ENCODE peak calls at places on chromosome 9, in ten cellular contexts. X is A673, U is mammary epithelial cell, M is transverse colon, G is heart right ventricle, O is uterus, P is upper lobe of left lung, Q is breast epithelium, H is IMR-90, W is psoas muscle. Y is an unnamed sample.

GRCh38 chr9:13213998-13214397 is 65.5 kb downstream of the MPDZ start:
- DNase-seq in X (no peak), U (no peak), M (no peak), G (no peak), O (no peak), P (no peak), Q (no peak), H (no peak), W (no peak), Y (no peak)

GRCh38 chr9:119318371-119318770 is 50.9 kb downstream of the BRINP1 start:
- DNase-seq in X (no peak), U (peak; percentile 80), M (no peak), G (no peak), O (no peak), P (no peak), Q (peak; percentile 74), H (no peak), W (no peak), Y (no peak)

GRCh38 chr9:113520109-113520642 is 56.6 kb downstream of the RGS3 start:
- DNase-seq in X (no peak), U (peak; percentile 70), M (peak; percentile 64), G (no peak), O (no peak), P (no peak), Q (no peak), H (peak; percentile 20), W (no peak), Y (peak; percentile 72)

GRCh38 chr9:14923701-14924100 is 13.5 kb upstream of the FREM1 start:
- DNase-seq in X (no peak), U (no peak), M (no peak), G (no peak), O (no peak), P (no peak), Q (no peak), H (no peak), W (no peak), Y (no peak)

GRCh38 chr9:135928074-135928730 is 20.9 kb upstream of the CAMSAP1 start:
- DNase-seq in X (no peak), U (no peak), M (no peak), G (no peak), O (no peak), P (peak; percentile 62), Q (no peak), H (no peak), W (peak; percentile 43), Y (no peak)

GRCh38 chr9:30967484-30967883 is 1417.0 kb upstream of the ACO1 start:
- DNase-seq in X (peak; percentile 23), U (peak; percentile 6), M (no peak), G (no peak), O (no peak), P (no peak), Q (no peak), H (no peak), W (no peak), Y (no peak)

GRCh38 chr9:78954286-78954685 is 617.5 kb upstream of the TLE4 start:
- DNase-seq in X (no peak), U (no peak), M (no peak), G (no peak), O (no peak), P (no peak), Q (no peak), H (peak; percentile 5), W (no peak), Y (no peak)

GRCh38 chr9:71001780-71002386 is 119.5 kb downstream of the TRPM3 start:
- DNase-seq in X (no peak), U (peak; percentile 51), M (peak; percentile 28), G (no peak), O (no peak), P (no peak), Q (peak; percentile 21), H (peak; percentile 25), W (no peak), Y (no peak)

GRCh38 chr9:127162046-127162445 is 39.6 kb upstream of the ANGPTL2 start:
- DNase-seq in X (no peak), U (peak; percentile 17), M (no peak), G (no peak), O (peak; percentile 5), P (no peak), Q (no peak), H (peak; percentile 54), W (no peak), Y (no peak)

GRCh38 chr9:127162567-127163365 is 40.3 kb upstream of the ANGPTL2 start:
- DNase-seq in X (no peak), U (no peak), M (no peak), G (no peak), O (peak; percentile 12), P (no peak), Q (no peak), H (no peak), W (no peak), Y (no peak)

GRCh38 chr9:127159949-127160610 is 37.6 kb upstream of the ANGPTL2 start:
- DNase-seq in X (no peak), U (no peak), M (no peak), G (no peak), O (peak; percentile 20), P (no peak), Q (peak; percentile 10), H (no peak), W (no peak), Y (no peak)

GRCh38 chr9:127158995-127159801 is 36.8 kb upstream of the ANGPTL2 start:
- DNase-seq in X (peak; percentile 58), U (peak; percentile 51), M (peak; percentile 36), G (no peak), O (peak; percentile 74), P (no peak), Q (peak; percentile 43), H (peak; percentile 92), W (peak; percentile 90), Y (peak; percentile 28)

DNA sequence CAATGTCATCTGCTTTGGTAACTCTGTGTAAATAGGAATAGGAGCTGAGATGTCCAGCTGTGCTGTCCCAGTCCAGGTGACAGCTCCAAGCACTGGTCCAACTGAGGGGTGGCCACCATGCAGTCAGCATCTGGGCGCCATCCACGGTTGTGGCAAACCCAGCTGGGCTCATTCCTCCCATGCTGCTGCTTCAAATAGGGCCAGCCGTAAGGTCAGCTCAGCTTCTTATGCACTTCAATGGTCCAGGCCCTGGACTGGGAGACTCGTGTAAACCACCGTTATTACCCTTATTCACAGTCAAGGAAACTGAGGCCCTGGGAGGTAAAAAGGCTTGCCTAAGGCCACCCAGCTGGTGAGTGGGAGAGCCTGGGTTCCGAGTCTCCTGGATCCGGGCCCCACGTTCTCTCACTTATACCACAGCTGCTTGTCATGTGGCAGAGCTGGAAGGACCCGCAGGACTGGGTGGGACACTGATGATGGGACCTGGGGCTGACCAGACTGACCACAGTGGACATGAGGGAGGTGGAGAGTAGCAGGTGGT is 38.7 kb upstream of the ANGPTL2 start:
- DNase-seq in X (no peak), U (no peak), M (no peak), G (no peak), O (peak; percentile 13), P (no peak), Q (no peak), H (no peak), W (no peak), Y (no peak)
- H3K4me1 ChIP-seq in X (peaks cover 38% of the 10 kb centered on the region), U (peaks cover 4% of the 10 kb centered on the region), M (no peaks in the 10 kb centered on the region), G (no peaks in the 10 kb centered on the region), O (no peaks in the 10 kb centered on the region), P (peaks cover 13% of the 10 kb centered on the region), Q (no peaks in the 10 kb centered on the region), H (peaks cover 21% of the 10 kb centered on the region), W (peaks cover 18% of the 10 kb centered on the region), Y (no peaks in the 10 kb centered on the region)

DNA sequence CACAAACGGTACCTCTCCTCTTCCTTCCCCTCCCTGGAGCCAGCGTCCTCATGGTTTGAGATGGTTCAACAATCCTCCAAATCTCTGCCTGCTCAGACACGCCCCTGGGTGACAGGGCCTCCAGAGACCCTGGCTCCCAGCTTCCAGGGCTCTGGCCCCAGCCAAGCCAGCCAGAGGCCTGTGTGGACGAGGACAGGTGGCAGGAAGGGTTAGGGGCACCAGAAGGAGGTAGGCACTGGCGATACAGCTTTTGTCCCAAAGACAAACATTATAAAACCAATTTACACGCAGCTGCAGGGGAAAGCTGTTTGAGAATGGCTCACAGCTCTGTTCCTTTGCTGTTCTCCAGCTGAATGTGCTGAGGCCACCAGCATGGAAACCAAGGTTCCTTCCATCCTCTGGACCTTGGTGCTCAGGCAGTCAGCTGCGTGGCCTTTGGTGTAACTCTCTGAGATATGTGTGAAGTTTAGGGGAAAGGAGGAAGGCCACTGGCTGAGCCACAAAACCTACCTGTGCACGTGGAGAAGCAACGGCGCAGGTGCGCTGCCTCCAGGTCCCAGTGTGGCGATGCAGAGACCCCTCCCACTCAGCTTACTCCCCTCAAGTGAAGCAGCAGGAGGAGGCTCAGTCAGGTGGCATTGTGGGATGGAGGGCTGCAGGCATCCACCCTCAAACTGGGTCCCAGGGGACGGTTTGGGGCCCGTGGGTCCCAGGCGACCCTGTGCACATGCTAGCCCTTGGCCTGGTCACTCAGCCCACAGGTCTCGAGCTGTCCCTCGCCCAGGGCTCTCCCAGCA is 4.3 kb upstream of the QRFP start:
- DNase-seq in X (no peak), U (no peak), M (no peak), G (no peak), O (no peak), P (peak; percentile 59), Q (no peak), H (no peak), W (no peak), Y (no peak)
- TF ChIP-seq CTCF in X (no peak), U (no peak), M (no peak), G (no peak), O (no peak), P (no peak), Q (no peak), H (no peak), W (no peak), Y (no peak)

GRCh38 chr9:130179508-130179907 is 7.3 kb downstream of the NCS1 start:
- DNase-seq in X (no peak), U (no peak), M (no peak), G (no peak), O (no peak), P (no peak), Q (no peak), H (no peak), W (no peak), Y (no peak)

GRCh38 chr9:130183133-130183762 is 11.0 kb downstream of the NCS1 start:
- DNase-seq in X (peak; percentile 53), U (peak; percentile 35), M (no peak), G (no peak), O (no peak), P (no peak), Q (peak; percentile 55), H (peak; percentile 71), W (no peak), Y (no peak)

GRCh38 chr9:130182090-130182909 is 10.1 kb downstream of the NCS1 start:
- DNase-seq in X (no peak), U (no peak), M (no peak), G (no peak), O (no peak), P (peak; percentile 41), Q (no peak), H (no peak), W (no peak), Y (no peak)

GRCh38 chr9:130180516-130180915 is 8.3 kb downstream of the NCS1 start:
- DNase-seq in X (no peak), U (no peak), M (no peak), G (no peak), O (no peak), P (no peak), Q (no peak), H (no peak), W (no peak), Y (no peak)

GRCh38 chr9:130181645-130182044 is 9.4 kb downstream of the NCS1 start:
- DNase-seq in X (no peak), U (no peak), M (peak; percentile 87), G (no peak), O (no peak), P (no peak), Q (no peak), H (no peak), W (no peak), Y (peak; percentile 90)
- H3K4me1 ChIP-seq in X (peaks cover 24% of the 10 kb centered on the region), U (peaks cover 15% of the 10 kb centered on the region), M (no peaks in the 10 kb centered on the region), G (peaks cover 2% of the 10 kb centered on the region), O (peaks cover 6% of the 10 kb centered on the region), P (peaks cover 5% of the 10 kb centered on the region), Q (no peaks in the 10 kb centered on the region), H (peaks cover 29% of the 10 kb centered on the region), W (no peaks in the 10 kb centered on the region), Y (peaks cover 11% of the 10 kb centered on the region)

DNA sequence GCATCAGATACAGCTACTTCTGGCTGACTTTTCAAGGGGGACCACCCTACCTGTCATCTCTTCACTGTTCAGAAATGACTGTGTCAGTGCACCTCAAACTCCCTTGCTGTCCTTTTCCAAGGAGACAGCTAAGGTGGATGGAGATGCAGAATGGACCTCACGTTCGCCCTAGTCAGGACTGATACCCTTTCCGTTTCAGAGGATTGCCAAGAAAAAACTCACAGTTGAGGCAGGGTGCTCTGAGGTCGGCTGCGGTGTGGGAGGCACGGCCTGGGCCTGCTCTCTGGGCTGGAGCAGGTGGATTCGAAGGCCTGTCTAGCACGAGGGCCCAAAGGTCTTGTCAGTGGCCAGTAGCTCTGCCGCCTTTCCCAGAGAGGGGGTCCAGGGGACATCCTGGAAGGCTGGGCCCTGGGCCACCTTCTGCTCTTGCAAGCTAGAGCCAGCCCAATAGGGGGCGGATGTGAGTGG is 2.2 kb upstream of the MSMP start:
- DNase-seq in X (no peak), U (no peak), M (peak; percentile 83), G (peak; percentile 63), O (no peak), P (peak; percentile 64), Q (no peak), H (no peak), W (peak; percentile 81), Y (peak; percentile 86)
- TF ChIP-seq CTCF in X (peak; percentile 82), U (peak; percentile 48), M (no peak), G (peak; percentile 62), O (no peak), P (peak; percentile 75), Q (no peak), H (peak; percentile 33), W (peak; percentile 46), Y (peak; percentile 76)

Y was measured in mucosa of descending colon.